ENCODE peak calls at places on chromosome 21, in six cellular contexts. C, M, X, I, Z and E are unnamed samples.

GRCh38 chr21:28518620-28519019 is 474.1 kb downstream of the LTN1 start:
- DNase-seq in C (no peak), M (no peak), X (no peak), I (no peak), Z (no peak), E (no peak)

GRCh38 chr21:34926784-34927548 is 122.1 kb downstream of the RUNX1 start:
- DNase-seq in C (no peak), M (no peak), X (peak), I (no peak), Z (no peak), E (peak)

GRCh38 chr21:22536511-22536910 is 1538.3 kb downstream of the NCAM2 start:
- DNase-seq in C (no peak), M (no peak), X (no peak), I (no peak), Z (no peak), E (no peak)

GRCh38 chr21:14737922-14738321 is 191.8 kb upstream of the SAMSN1 start:
- DNase-seq in C (no peak), M (no peak), X (peak), I (peak), Z (no peak), E (peak)

GRCh38 chr21:28615276-28615675 is 377.4 kb downstream of the LTN1 start:
- DNase-seq in C (no peak), M (no peak), X (no peak), I (peak), Z (no peak), E (peak)

GRCh38 chr21:26159869-26160268 is 10.7 kb downstream of the APP start:
- DNase-seq in C (no peak), M (no peak), X (no peak), I (no peak), Z (no peak), E (no peak)

GRCh38 chr21:33948096-33948950 is 32.7 kb upstream of the ATP5PO start:
- DNase-seq in C (peak), M (no peak), X (peak), I (no peak), Z (peak), E (peak)

GRCh38 chr21:24727803-24728425 is 879.4 kb downstream of the MRPL39 start:
- DNase-seq in C (no peak), M (no peak), X (no peak), I (no peak), Z (no peak), E (no peak)

GRCh38 chr21:39951183-39952101 is 84.2 kb downstream of the PCP4 start:
- DNase-seq in C (no peak), M (no peak), X (no peak), I (no peak), Z (no peak), E (no peak)

GRCh38 chr21:34511154-34511553 is 856 bp downstream of the KCNE1 start:
- DNase-seq in C (no peak), M (no peak), X (no peak), I (no peak), Z (no peak), E (no peak)

GRCh38 chr21:34133802-34134201 is 60.4 kb downstream of the MRPS6 start:
- DNase-seq in C (no peak), M (no peak), X (peak), I (no peak), Z (no peak), E (no peak)

GRCh38 chr21:26966978-26967913 is at the start of gene ADAMTS5:
- DNase-seq in C (no peak), M (no peak), X (no peak), I (peak), Z (peak), E (peak)

GRCh38 chr21:32141009-32141357 is 137.9 kb downstream of the MIS18A start:
- DNase-seq in C (no peak), M (no peak), X (no peak), I (no peak), Z (no peak), E (no peak)

GRCh38 chr21:27129694-27130093 is 162.8 kb upstream of the ADAMTS5 start:
- DNase-seq in C (no peak), M (no peak), X (no peak), I (no peak), Z (no peak), E (no peak)

GRCh38 chr21:16305686-16306085 is 575.9 kb downstream of the USP25 start:
- DNase-seq in C (no peak), M (no peak), X (no peak), I (peak), Z (no peak), E (no peak)

GRCh38 chr21:40567511-40567910 is 279.4 kb downstream of the DSCAM start:
- DNase-seq in C (no peak), M (no peak), X (no peak), I (no peak), Z (no peak), E (no peak)

GRCh38 chr21:16842716-16843115 is 670.1 kb upstream of the CXADR start:
- DNase-seq in C (no peak), M (no peak), X (no peak), I (no peak), Z (no peak), E (no peak)

GRCh38 chr21:17732306-17732705 is 86.8 kb downstream of the C21orf91 start:
- DNase-seq in C (no peak), M (no peak), X (no peak), I (peak), Z (no peak), E (no peak)

GRCh38 chr21:34199121-34199910 is 125.9 kb downstream of the MRPS6 start:
- DNase-seq in C (no peak), M (no peak), X (no peak), I (no peak), Z (no peak), E (no peak)

GRCh38 chr21:14533555-14534400 is 12.3 kb downstream of the SAMSN1 start:
- DNase-seq in C (no peak), M (no peak), X (no peak), I (peak), Z (no peak), E (peak)

GRCh38 chr21:20276377-20276776 is 721.8 kb upstream of the NCAM2 start:
- DNase-seq in C (no peak), M (no peak), X (no peak), I (no peak), Z (no peak), E (no peak)

GRCh38 chr21:33950425-33951079 is 34.9 kb upstream of the ATP5PO start:
- DNase-seq in C (no peak), M (no peak), X (no peak), I (no peak), Z (no peak), E (no peak)

GRCh38 chr21:26965091-26965566 is 1.8 kb downstream of the ADAMTS5 start:
- DNase-seq in C (no peak), M (peak), X (no peak), I (no peak), Z (no peak), E (no peak)

GRCh38 chr21:27365394-27365793 is 398.5 kb upstream of the ADAMTS5 start:
- DNase-seq in C (no peak), M (no peak), X (no peak), I (no peak), Z (no peak), E (peak)

GRCh38 chr21:39647476-39647875 is 34.7 kb downstream of the B3GALT5 start:
- DNase-seq in C (no peak), M (no peak), X (no peak), I (peak), Z (no peak), E (peak)

GRCh38 chr21:33751533-33751932 is 109.2 kb downstream of the ITSN1 start:
- DNase-seq in C (no peak), M (no peak), X (no peak), I (no peak), Z (no peak), E (no peak)

GRCh38 chr21:31888936-31889371 is 16.1 kb downstream of the HUNK start:
- DNase-seq in C (no peak), M (no peak), X (peak), I (no peak), Z (no peak), E (no peak)

GRCh38 chr21:20875741-20876140 is 122.5 kb upstream of the NCAM2 start:
- DNase-seq in C (no peak), M (no peak), X (no peak), I (no peak), Z (no peak), E (no peak)

GRCh38 chr21:16134134-16134533 is 404.4 kb downstream of the USP25 start:
- DNase-seq in C (no peak), M (no peak), X (no peak), I (no peak), Z (no peak), E (no peak)

GRCh38 chr21:17469727-17470126 is 43.1 kb upstream of the CXADR start:
- DNase-seq in C (no peak), M (no peak), X (no peak), I (no peak), Z (no peak), E (no peak)

GRCh38 chr21:34278451-34278850 is 85.4 kb upstream of the KCNE2 start:
- DNase-seq in C (no peak), M (no peak), X (no peak), I (no peak), Z (no peak), E (no peak)

GRCh38 chr21:15058718-15059316 is 6.0 kb downstream of the NRIP1 start:
- DNase-seq in C (no peak), M (no peak), X (no peak), I (peak), Z (no peak), E (peak)

DNA sequence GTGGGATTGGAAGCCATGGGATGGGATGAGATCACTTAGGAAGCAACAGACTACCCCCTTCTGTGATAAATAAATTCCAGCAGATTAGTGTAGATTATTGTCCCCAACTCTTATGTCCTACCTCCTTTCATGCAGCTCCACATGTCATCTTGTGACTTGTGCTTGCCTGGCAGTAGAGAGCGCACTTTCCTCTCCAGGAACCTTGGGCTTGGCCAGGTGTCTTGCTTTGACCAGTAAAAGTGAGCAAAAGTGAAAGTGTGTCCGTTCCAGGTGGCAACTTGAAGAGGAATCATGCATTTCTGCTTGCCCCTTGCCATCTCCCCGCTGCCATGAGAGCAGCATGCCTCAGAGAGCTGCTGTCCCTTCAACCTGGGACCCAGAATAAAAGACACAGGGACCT is 122.9 kb upstream of the ERG start:
- DNase-seq in C (no peak), M (no peak), X (no peak), I (no peak), Z (no peak), E (no peak)
- TF ChIP-seq CTCF in C (no peak), M (no peak), X (no peak), I (no peak), Z (no peak), E (no peak)

GRCh38 chr21:36852293-36852692 is 114.2 kb downstream of the HLCS start:
- DNase-seq in C (no peak), M (no peak), X (no peak), I (no peak), Z (no peak), E (no peak)

GRCh38 chr21:36851121-36851520 is 115.3 kb downstream of the HLCS start:
- DNase-seq in C (no peak), M (no peak), X (no peak), I (no peak), Z (no peak), E (no peak)

GRCh38 chr21:36856643-36857042 is 109.8 kb downstream of the HLCS start:
- DNase-seq in C (no peak), M (no peak), X (no peak), I (no peak), Z (no peak), E (no peak)

GRCh38 chr21:36852864-36853263 is 113.6 kb downstream of the HLCS start:
- DNase-seq in C (no peak), M (no peak), X (no peak), I (no peak), Z (no peak), E (no peak)

GRCh38 chr21:36854391-36854790 is 112.1 kb downstream of the HLCS start:
- DNase-seq in C (no peak), M (no peak), X (peak), I (peak), Z (no peak), E (no peak)
- TF ChIP-seq CTCF in C (no peak), M (peak), X (peak), I (peak), Z (peak), E (peak)

DNA sequence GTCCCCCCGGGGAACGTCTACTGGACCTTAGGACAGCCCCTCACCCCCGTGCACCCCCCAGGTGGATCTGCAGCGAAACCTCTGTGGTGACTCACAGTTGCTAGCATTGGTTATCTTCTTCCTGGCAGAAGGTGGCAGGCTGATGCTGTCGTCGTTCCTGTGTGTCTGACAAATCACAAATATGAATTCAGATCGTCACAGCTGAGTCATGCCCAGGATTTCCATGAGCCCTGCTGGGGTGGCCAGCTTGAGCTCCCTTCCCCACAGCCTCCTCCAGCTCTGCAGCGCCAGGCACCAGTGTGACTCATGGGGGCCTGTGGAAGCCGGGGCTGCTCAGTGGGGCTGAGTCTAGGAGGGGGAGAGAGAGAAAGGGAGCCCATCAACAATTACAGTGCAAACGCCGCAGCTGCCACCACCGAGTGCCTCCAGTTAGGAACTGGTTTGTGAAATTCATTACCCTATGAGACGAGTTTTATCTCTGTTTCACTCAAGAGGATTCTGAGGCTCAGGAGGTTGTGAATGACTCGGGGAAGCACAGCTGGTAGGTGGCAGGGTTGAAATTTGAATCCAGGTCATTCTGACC is 197.9 kb downstream of the DYRK1A start:
- DNase-seq in C (peak), M (peak), X (peak), I (peak), Z (peak), E (peak)
- TF ChIP-seq CTCF in C (no peak), M (no peak), X (no peak), I (peak), Z (no peak), E (peak)

GRCh38 chr21:42107881-42108553 is 36.9 kb downstream of the UMODL1 start:
- DNase-seq in C (peak), M (no peak), X (peak), I (no peak), Z (peak), E (no peak)

GRCh38 chr21:42105916-42106315 is 34.8 kb downstream of the UMODL1 start:
- DNase-seq in C (no peak), M (no peak), X (no peak), I (no peak), Z (no peak), E (no peak)

GRCh38 chr21:42106425-42106824 is 35.3 kb downstream of the UMODL1 start:
- DNase-seq in C (no peak), M (no peak), X (no peak), I (no peak), Z (peak), E (no peak)

GRCh38 chr21:42108554-42108885 is 37.4 kb downstream of the UMODL1 start:
- DNase-seq in C (no peak), M (no peak), X (no peak), I (no peak), Z (peak), E (no peak)

DNA sequence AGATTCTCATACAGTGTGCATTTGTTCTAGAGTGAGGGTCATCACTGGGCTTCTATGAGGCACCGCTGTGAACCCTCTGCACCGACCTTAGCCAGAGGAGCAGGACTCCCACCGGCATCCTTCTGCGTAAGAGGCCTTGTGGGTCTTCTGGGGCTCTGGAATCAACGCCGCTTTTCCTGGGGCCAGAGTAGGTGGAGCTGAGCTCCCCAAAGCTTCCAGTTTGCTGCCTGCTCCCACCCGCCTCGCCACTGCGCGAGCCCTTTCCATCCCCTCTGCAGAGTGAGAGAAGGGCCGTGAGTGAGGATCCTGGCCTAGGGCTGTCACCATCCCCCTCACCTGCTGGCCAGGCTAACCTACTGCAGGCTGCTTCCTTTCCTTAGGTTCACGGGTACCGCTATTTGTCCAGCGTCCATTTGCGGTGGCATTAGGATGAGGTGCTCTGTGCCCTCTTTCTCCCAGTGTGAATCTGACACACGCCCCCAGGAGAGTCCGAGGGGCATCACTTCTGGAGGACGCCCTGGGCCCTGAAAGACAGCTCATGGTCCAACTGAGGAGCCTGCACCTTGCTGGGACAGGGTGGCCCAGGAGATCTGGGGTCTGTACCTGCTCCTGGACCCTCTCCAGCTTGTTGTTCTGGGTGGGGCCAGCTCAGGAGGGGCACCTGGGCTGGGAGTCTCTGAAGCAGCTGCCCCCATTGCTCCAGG is 36.2 kb downstream of the UMODL1 start:
- DNase-seq in C (no peak), M (no peak), X (no peak), I (no peak), Z (peak), E (no peak)
- TF ChIP-seq CTCF in C (no peak), M (no peak), X (no peak), I (no peak), Z (no peak), E (no peak)

DNA sequence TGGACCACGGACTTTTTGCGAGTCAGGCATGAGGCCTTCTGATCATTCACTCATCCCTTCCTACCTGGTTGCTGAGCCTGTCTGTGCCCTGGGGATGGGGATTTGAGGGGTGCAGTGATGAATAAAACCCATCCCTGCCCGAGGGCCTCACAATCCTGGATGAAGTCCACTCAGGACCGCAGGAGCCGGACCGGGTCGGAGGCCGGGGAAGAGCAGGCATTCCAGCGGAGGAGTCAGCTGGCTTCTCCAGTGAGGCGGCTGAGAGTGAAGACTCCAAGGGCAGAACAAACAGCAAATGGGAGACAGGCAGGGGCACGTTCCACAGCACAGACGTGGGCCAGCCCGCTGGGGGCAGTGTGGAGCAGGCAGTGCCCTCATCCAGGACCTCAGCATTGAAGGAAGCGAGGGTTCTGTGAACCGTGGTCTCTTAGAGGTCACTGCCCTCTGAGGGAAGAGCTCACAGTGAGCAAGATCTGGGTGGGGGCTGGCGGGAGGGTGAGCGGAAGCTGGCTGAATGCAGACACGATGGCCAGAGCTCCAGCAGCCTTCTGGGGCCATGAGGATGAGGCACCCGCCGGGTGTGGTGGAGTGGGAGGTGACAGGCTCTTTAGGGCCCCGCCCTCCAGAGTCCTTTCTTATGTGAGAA is 10.9 kb upstream of the LRRC3 start:
- DNase-seq in C (no peak), M (no peak), X (peak), I (no peak), Z (peak), E (no peak)
- TF ChIP-seq CTCF in C (no peak), M (no peak), X (no peak), I (peak), Z (no peak), E (peak)

GRCh38 chr21:46639489-46640386 is 4.3 kb downstream of the PRMT2 start:
- DNase-seq in C (no peak), M (no peak), X (no peak), I (no peak), Z (no peak), E (peak)
- TF ChIP-seq CTCF in C (peak), M (peak), X (peak), I (peak), Z (peak), E (peak)

DNA sequence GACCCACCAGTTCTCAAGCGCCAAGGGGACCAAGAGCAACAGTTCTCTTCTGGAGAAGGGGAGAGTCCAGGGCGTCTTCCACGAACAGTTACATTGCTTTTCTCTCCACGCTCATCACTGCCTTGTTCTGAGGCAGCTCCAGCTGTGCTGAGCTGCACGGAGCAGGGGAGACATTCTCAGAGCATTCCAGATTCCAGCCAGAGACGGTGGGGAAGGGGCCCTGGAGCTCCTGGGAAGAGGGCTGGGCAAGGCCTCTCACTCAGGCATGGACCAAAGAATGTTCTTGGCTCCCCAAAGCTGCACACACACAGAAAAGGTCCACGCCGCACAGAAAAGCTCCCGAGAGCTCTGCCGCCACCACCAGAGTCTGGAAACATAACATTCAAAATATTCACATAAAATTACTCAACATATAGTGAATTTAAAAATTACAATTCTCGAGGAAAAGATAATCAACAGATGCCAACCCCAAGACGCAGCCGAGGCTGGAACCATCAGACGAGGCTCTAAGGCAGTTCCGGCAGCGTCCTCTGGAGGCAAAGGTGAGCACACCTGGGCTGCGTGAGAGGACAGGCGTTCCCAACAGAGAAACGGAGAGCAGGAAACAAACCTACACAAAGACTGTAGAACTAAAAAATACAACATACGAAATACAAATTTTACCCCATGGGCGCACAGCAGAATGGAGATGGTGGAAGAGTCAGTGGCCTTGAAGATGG is 40.5 kb downstream of the UBE2G2 start:
- DNase-seq in C (no peak), M (no peak), X (peak), I (no peak), Z (no peak), E (no peak)
- TF ChIP-seq CTCF in C (no peak), M (peak), X (peak), I (peak), Z (peak), E (peak)